ENCODE peak calls at places on chromosomes 6 and 20, in ten cellular contexts. J is NCI-H2029 treated with DMSO at 0.1 percent for 48 hours; E is fibroblast of lung; Z is stimulated activated CD4-positive, alpha-beta T cell treated with anti-CD3 and anti-CD28 coated beads, Interleukin-4, amount 100 ng/mL, for 4 hours; D is T-helper 1 cell; T is head of caudate nucleus; B is naive B cell; N is non-pigmented ciliary epithelial cell; M is T-helper 9 cell; G is occipital lobe. S is an unnamed sample.

GRCh38 chr20:38982291-38982690 is 20.1 kb downstream of the DHX35 start:
- DNase-seq in M (no peak), E (no peak), Z (no peak), D (no peak), N (no peak), T (no peak), J (no peak), G (no peak), B (no peak), S (no peak)

GRCh38 chr6:136345145-136345544 is 55.5 kb upstream of the BCLAF1 start:
- DNase-seq in B (no peak), E (no peak), N (no peak), J (no peak), G (no peak), T (no peak), D (no peak), Z (no peak), M (no peak), S (no peak)

GRCh38 chr20:45972500-45973183 is 639 bp upstream of the ZNF335 start:
- DNase-seq in T (no peak), M (no peak), B (no peak), N (no peak), G (no peak), D (peak), J (no peak), Z (no peak), E (no peak), S (no peak)

GRCh38 chr20:6870559-6870958 is 103.1 kb downstream of the BMP2 start:
- DNase-seq in G (no peak), B (no peak), M (no peak), T (no peak), D (no peak), N (no peak), E (peak), J (no peak), Z (no peak), S (no peak)

GRCh38 chr6:164347455-164347854 is 932.9 kb downstream of the QKI start:
- DNase-seq in B (no peak), M (no peak), D (no peak), T (no peak), N (no peak), Z (no peak), E (no peak), G (no peak), J (no peak), S (no peak)

GRCh38 chr6:131372535-131372934 is 200.5 kb upstream of the ARG1 start:
- DNase-seq in Z (no peak), M (no peak), T (no peak), J (no peak), D (no peak), N (no peak), G (no peak), E (no peak), B (no peak), S (no peak)

GRCh38 chr20:1427457-1428054 is 34.7 kb upstream of the FKBP1A start:
- DNase-seq in D (no peak), T (no peak), N (no peak), B (no peak), M (no peak), Z (no peak), E (peak), G (no peak), J (peak), S (no peak)

GRCh38 chr20:59816146-59816743 is 117.2 kb downstream of the SYCP2 start:
- DNase-seq in B (no peak), D (no peak), E (no peak), Z (no peak), M (no peak), N (no peak), J (no peak), T (no peak), G (no peak), S (no peak)

GRCh38 chr6:143535189-143535614 is 23.7 kb upstream of the FUCA2 start:
- DNase-seq in T (no peak), D (no peak), B (no peak), N (no peak), J (no peak), M (no peak), E (no peak), G (no peak), Z (no peak), S (no peak)

GRCh38 chr20:45646898-45647297 is 15.8 kb upstream of the WFDC9 start:
- DNase-seq in T (no peak), J (no peak), N (no peak), E (no peak), Z (no peak), G (no peak), B (no peak), D (no peak), M (no peak), S (no peak)

GRCh38 chr6:34680802-34681515 is 15.6 kb downstream of the ILRUN start:
- DNase-seq in G (no peak), D (no peak), Z (no peak), T (no peak), B (no peak), J (no peak), N (no peak), M (no peak), E (peak), S (no peak)

GRCh38 chr20:40134176-40134575 is 554.9 kb downstream of the MAFB start:
- DNase-seq in D (no peak), T (no peak), M (no peak), B (no peak), Z (no peak), G (no peak), J (no peak), E (no peak), N (no peak), S (no peak)

GRCh38 chr20:52103469-52103910 is 88.1 kb downstream of the ZFP64 start:
- DNase-seq in N (no peak), E (peak), B (no peak), G (no peak), M (no peak), Z (no peak), J (no peak), D (no peak), T (no peak), S (no peak)

GRCh38 chr6:43873806-43874714 is 104.0 kb downstream of the VEGFA start:
- DNase-seq in J (peak), T (no peak), D (no peak), M (no peak), B (no peak), N (no peak), G (no peak), E (no peak), Z (no peak), S (no peak)

GRCh38 chr20:8194721-8195120 is 62.7 kb downstream of the PLCB1 start:
- DNase-seq in Z (no peak), J (no peak), N (no peak), M (no peak), G (no peak), B (no peak), T (no peak), E (peak), D (no peak), S (no peak)

GRCh38 chr6:7691675-7692452 is 34.0 kb upstream of the BMP6 start:
- DNase-seq in T (peak), G (no peak), B (no peak), J (no peak), D (no peak), N (peak), M (no peak), Z (no peak), E (no peak), S (no peak)

GRCh38 chr20:19758888-19759331 is 852 bp downstream of the RIN2 start:
- DNase-seq in T (peak), B (peak), M (no peak), G (peak), J (no peak), Z (no peak), E (peak), D (no peak), N (no peak), S (no peak)

GRCh38 chr6:16723833-16724232 is 37.4 kb downstream of the ATXN1 start:
- DNase-seq in M (no peak), Z (no peak), E (peak), D (no peak), J (no peak), N (peak), B (no peak), G (no peak), T (no peak), S (no peak)

GRCh38 chr6:32212076-32212760 is 11.6 kb downstream of the NOTCH4 start:
- DNase-seq in D (no peak), B (no peak), E (no peak), M (no peak), T (no peak), J (no peak), N (no peak), Z (no peak), G (no peak), S (no peak)

GRCh38 chr20:59242714-59243626 is 57.4 kb upstream of the EDN3 start:
- DNase-seq in E (no peak), B (no peak), Z (no peak), J (no peak), N (no peak), M (no peak), D (peak), G (no peak), T (no peak), S (no peak)

GRCh38 chr6:100833972-100834574 is 47.1 kb downstream of the ASCC3 start:
- DNase-seq in M (no peak), N (no peak), J (no peak), B (no peak), D (no peak), Z (no peak), E (no peak), T (no peak), G (no peak), S (no peak)

GRCh38 chr6:112620832-112621569 is 273.9 kb downstream of the RFPL4B start:
- DNase-seq in N (no peak), J (no peak), G (no peak), T (no peak), Z (no peak), B (no peak), M (no peak), E (peak), D (no peak), S (no peak)

GRCh38 chr6:145315982-145316600 is 419.2 kb downstream of the EPM2A start:
- DNase-seq in N (no peak), Z (no peak), B (no peak), E (no peak), D (no peak), G (no peak), J (no peak), T (no peak), M (no peak), S (no peak)

GRCh38 chr6:132404736-132405135 is 3.5 kb upstream of the MOXD1 start:
- DNase-seq in D (no peak), T (no peak), N (no peak), Z (no peak), G (no peak), M (no peak), E (no peak), B (no peak), J (no peak), S (no peak)

GRCh38 chr6:157525292-157525889 is 144.4 kb downstream of the ZDHHC14 start:
- DNase-seq in Z (no peak), J (no peak), N (no peak), D (no peak), B (no peak), G (no peak), E (no peak), M (no peak), T (no peak), S (no peak)

GRCh38 chr6:99434702-99435530 is 9.8 kb upstream of the PNISR start:
- DNase-seq in E (peak), M (no peak), Z (no peak), B (no peak), G (no peak), J (peak), T (no peak), D (peak), N (no peak), S (peak)

GRCh38 chr6:122454673-122455072 is 16.9 kb downstream of the SERINC1 start:
- DNase-seq in E (no peak), T (no peak), J (no peak), N (no peak), M (no peak), Z (no peak), D (no peak), B (no peak), G (no peak), S (no peak)

GRCh38 chr6:147633191-147633590 is 124.7 kb downstream of the SAMD5 start:
- DNase-seq in E (no peak), J (no peak), T (no peak), Z (no peak), G (no peak), M (no peak), D (no peak), N (no peak), B (no peak), S (no peak)

GRCh38 chr20:10916312-10916711 is 242.5 kb upstream of the JAG1 start:
- DNase-seq in Z (no peak), M (no peak), G (no peak), E (no peak), T (no peak), J (no peak), B (no peak), D (no peak), N (no peak), S (no peak)

GRCh38 chr6:48840896-48841295 is 622.2 kb downstream of the MMUT start:
- DNase-seq in M (no peak), G (no peak), J (no peak), Z (no peak), N (no peak), D (no peak), B (no peak), E (no peak), T (no peak), S (no peak)

GRCh38 chr20:4720121-4720976 is 1.4 kb upstream of the PRND start:
- DNase-seq in J (peak), M (peak), D (peak), G (peak), E (peak), T (peak), N (peak), Z (peak), B (peak), S (peak)

S was measured in CD4-positive, alpha-beta memory T cell.